ENCODE peak calls at places on chromosomes 13 and 19, in ten cellular contexts. M is activated CD4-positive, alpha-beta memory T cell treated with anti-CD3 and anti-CD28 coated beads, Interleukin-2, amount 10 ng/mL, durations not matched to agents 7 days and 5 days; W is stimulated activated CD8-positive, alpha-beta memory T cell treated with anti-CD3 and anti-CD28 coated beads, Interleukin-4, amount 100 ng/mL, for 48 hours; A is body of pancreas; G is foreskin fibroblast; J is activated effector memory CD4-positive, alpha-beta T cell treated with anti-CD3 and anti-CD28 coated beads, Interleukin-2, amount 50 U/mL, for 16 hours; H is LHCN-M2; I is activated CD4-positive, alpha-beta T cell treated with anti-CD3 and anti-CD28 coated beads for 24 hours; T is mesendoderm; K is activated CD8-positive, alpha-beta T cell treated with anti-CD3 and anti-CD28 coated beads for 36 hours. P is an unnamed sample.

GRCh38 chr13:93039131-93039530 is 187.5 kb upstream of the GPC6 start:
- DNase-seq in M (no peak), W (no peak), A (no peak), G (no peak), J (no peak), H (peak), I (no peak), T (peak), K (no peak), P (no peak)

GRCh38 chr13:40483601-40484000 is 182.8 kb downstream of the FOXO1 start:
- DNase-seq in M (no peak), W (no peak), A (no peak), G (no peak), J (no peak), H (no peak), I (no peak), T (no peak), K (no peak), P (no peak)

GRCh38 chr13:89695343-89696257 is 1651.9 kb upstream of the MIR17HG start:
- DNase-seq in M (no peak), W (peak), A (peak), G (no peak), J (no peak), H (peak), I (peak), T (peak), K (peak), P (peak)

GRCh38 chr13:32883501-32883900 is 132.7 kb upstream of the KL start:
- DNase-seq in M (no peak), W (no peak), A (no peak), G (no peak), J (no peak), H (no peak), I (no peak), T (no peak), K (no peak), P (no peak)

GRCh38 chr13:99310382-99311031 is 3.3 kb upstream of the GPR183 start:
- DNase-seq in M (no peak), W (no peak), A (no peak), G (peak), J (no peak), H (peak), I (no peak), T (no peak), K (no peak), P (peak)

GRCh38 chr19:2355168-2356035 is 4.7 kb upstream of the TMPRSS9 start:
- DNase-seq in M (no peak), W (no peak), A (no peak), G (peak), J (no peak), H (no peak), I (no peak), T (no peak), K (no peak), P (no peak)

GRCh38 chr13:35984776-35985453 is 146.3 kb downstream of the DCLK1 start:
- DNase-seq in M (no peak), W (no peak), A (no peak), G (no peak), J (no peak), H (peak), I (no peak), T (peak), K (no peak), P (no peak)

GRCh38 chr13:45055902-45056648 is 64.2 kb upstream of the GTF2F2 start:
- DNase-seq in M (no peak), W (peak), A (no peak), G (peak), J (no peak), H (peak), I (no peak), T (peak), K (peak), P (peak)

GRCh38 chr19:41166888-41167804 is 25.9 kb upstream of the CYP2S1 start:
- DNase-seq in M (no peak), W (no peak), A (no peak), G (no peak), J (no peak), H (no peak), I (no peak), T (no peak), K (no peak), P (no peak)

GRCh38 chr13:51370116-51370515 is 30.6 kb downstream of the SERPINE3 start:
- DNase-seq in M (no peak), W (no peak), A (no peak), G (peak), J (no peak), H (peak), I (no peak), T (no peak), K (no peak), P (peak)

GRCh38 chr19:2542341-2543069 is 66.6 kb downstream of the GADD45B start:
- DNase-seq in M (peak), W (no peak), A (no peak), G (no peak), J (no peak), H (peak), I (no peak), T (peak), K (no peak), P (no peak)

GRCh38 chr19:47699360-47699917 is 13.8 kb upstream of the EHD2 start:
- DNase-seq in M (peak), W (peak), A (peak), G (no peak), J (peak), H (no peak), I (peak), T (peak), K (peak), P (peak)

GRCh38 chr19:44111910-44112463 is 1.2 kb upstream of the ZNF225 start:
- DNase-seq in M (no peak), W (no peak), A (no peak), G (peak), J (no peak), H (peak), I (no peak), T (peak), K (peak), P (peak)

GRCh38 chr13:66926200-66926850 is 303.8 kb downstream of the PCDH9 start:
- DNase-seq in M (no peak), W (no peak), A (no peak), G (no peak), J (no peak), H (no peak), I (no peak), T (no peak), K (no peak), P (no peak)

GRCh38 chr13:42181381-42181953 is 90.5 kb upstream of the AKAP11 start:
- DNase-seq in M (no peak), W (no peak), A (no peak), G (no peak), J (no peak), H (peak), I (no peak), T (no peak), K (no peak), P (no peak)

GRCh38 chr13:77124423-77124822 is 97.5 kb upstream of the FBXL3 start:
- DNase-seq in M (no peak), W (no peak), A (no peak), G (no peak), J (no peak), H (peak), I (no peak), T (no peak), K (no peak), P (no peak)

GRCh38 chr13:54879036-54879435 is 1850.4 kb downstream of the OLFM4 start:
- DNase-seq in M (no peak), W (no peak), A (no peak), G (no peak), J (no peak), H (no peak), I (no peak), T (no peak), K (no peak), P (no peak)

GRCh38 chr19:52991484-52991883 is 22.2 kb upstream of the ERVV-1 start:
- DNase-seq in M (no peak), W (no peak), A (no peak), G (peak), J (no peak), H (peak), I (no peak), T (no peak), K (no peak), P (peak)

GRCh38 chr19:17441241-17442135 is 7.0 kb downstream of the TMEM221 start:
- DNase-seq in M (no peak), W (peak), A (no peak), G (peak), J (no peak), H (peak), I (no peak), T (peak), K (peak), P (no peak)

GRCh38 chr13:47017476-47017875 is 120.6 kb upstream of the HTR2A start:
- DNase-seq in M (no peak), W (no peak), A (no peak), G (no peak), J (no peak), H (no peak), I (no peak), T (no peak), K (no peak), P (peak)

GRCh38 chr13:20182231-20182846 is 10.4 kb downstream of the GJB2 start:
- DNase-seq in M (peak), W (peak), A (peak), G (peak), J (peak), H (peak), I (no peak), T (peak), K (peak), P (peak)

GRCh38 chr19:49056101-49056901 is 1.2 kb downstream of the CGB7 start:
- DNase-seq in M (peak), W (peak), A (peak), G (no peak), J (peak), H (peak), I (peak), T (peak), K (peak), P (peak)

GRCh38 chr19:2524840-2525723 is 49.2 kb downstream of the GADD45B start:
- DNase-seq in M (no peak), W (no peak), A (no peak), G (peak), J (no peak), H (peak), I (no peak), T (peak), K (no peak), P (peak)

GRCh38 chr19:8367327-8368001 is 3.5 kb downstream of the ANGPTL4 start:
- DNase-seq in M (no peak), W (no peak), A (peak), G (peak), J (no peak), H (peak), I (no peak), T (peak), K (no peak), P (peak)

GRCh38 chr13:39656325-39656677 is 839 bp downstream of the COG6 start:
- DNase-seq in M (no peak), W (no peak), A (no peak), G (no peak), J (no peak), H (no peak), I (no peak), T (peak), K (no peak), P (no peak)

GRCh38 chr13:111909971-111910671 is 156.8 kb upstream of the SOX1 start:
- DNase-seq in M (no peak), W (no peak), A (peak), G (no peak), J (peak), H (no peak), I (no peak), T (no peak), K (no peak), P (no peak)

GRCh38 chr13:44169018-44169909 is 204.4 kb upstream of the SERP2 start:
- DNase-seq in M (no peak), W (no peak), A (no peak), G (no peak), J (no peak), H (no peak), I (no peak), T (no peak), K (no peak), P (no peak)

GRCh38 chr13:36795463-36795862 is 23.6 kb upstream of the RFXAP start:
- DNase-seq in M (no peak), W (no peak), A (no peak), G (no peak), J (no peak), H (no peak), I (no peak), T (peak), K (no peak), P (no peak)

P was measured in HCEC 1CT.